ENCODE peak calls at places on chromosomes 11 and 22, in four cellular contexts. U is A549, Y is A673, N is tibial nerve. H is an unnamed sample.

GRCh38 chr22:41478891-41479521 is 10.1 kb downstream of the ACO2 start:
- DNase-seq in U (no peak), Y (no peak), N (peak; percentile 21), H (no peak)

GRCh38 chr11:1543606-1544263 is 28.3 kb downstream of the DUSP8 start:
- DNase-seq in U (no peak), Y (no peak), N (no peak), H (no peak)

GRCh38 chr22:46036558-46037408 is 59.8 kb upstream of the WNT7B start:
- DNase-seq in U (peak; percentile 69), Y (peak; percentile 43), N (no peak), H (peak; percentile 47)

GRCh38 chr22:21025266-21025665 is 7.1 kb downstream of the SLC7A4 start:
- DNase-seq in U (no peak), Y (no peak), N (no peak), H (no peak)

GRCh38 chr22:41290262-41291221 is 4.6 kb upstream of the RANGAP1 start:
- DNase-seq in U (peak; percentile 44), Y (peak; percentile 47), N (no peak), H (no peak)

GRCh38 chr11:68137833-68138232 is 16.6 kb upstream of the CHKA start:
- DNase-seq in U (no peak), Y (no peak), N (no peak), H (no peak)

GRCh38 chr11:3109921-3110706 is 52.9 kb upstream of the CARS1 start:
- DNase-seq in U (peak; percentile 36), Y (peak; percentile 44), N (peak; percentile 13), H (peak; percentile 16)

GRCh38 chr22:29689872-29690213 is 30.0 kb upstream of the CABP7 start:
- DNase-seq in U (peak; percentile 30), Y (peak; percentile 86), N (peak; percentile 40), H (peak; percentile 29)

GRCh38 chr11:16081756-16082531 is 274.4 kb downstream of the SOX6 start:
- DNase-seq in U (no peak), Y (no peak), N (no peak), H (no peak)

GRCh38 chr11:32231909-32232493 is 141.1 kb downstream of the RCN1 start:
- DNase-seq in U (peak; percentile 53), Y (peak; percentile 86), N (no peak), H (no peak)

GRCh38 chr11:132037961-132038360 is 667.5 kb downstream of the NTM start:
- DNase-seq in U (no peak), Y (no peak), N (no peak), H (no peak)

GRCh38 chr22:28774378-28774777 is 1.9 kb downstream of the CCDC117 start:
- DNase-seq in U (no peak), Y (no peak), N (no peak), H (no peak)

GRCh38 chr11:93489841-93490240 is 53.4 kb downstream of the SMCO4 start:
- DNase-seq in U (no peak), Y (no peak), N (no peak), H (no peak)

GRCh38 chr11:12411806-12412727 is 34.7 kb downstream of the PARVA start:
- DNase-seq in U (peak; percentile 74), Y (peak; percentile 89), N (peak; percentile 41), H (peak; percentile 75)

GRCh38 chr11:70661763-70662501 is 263.6 kb downstream of the CTTN start:
- DNase-seq in U (no peak), Y (no peak), N (no peak), H (no peak)

GRCh38 chr11:104003491-104003890 is 32.9 kb upstream of the DDI1 start:
- DNase-seq in U (no peak), Y (no peak), N (no peak), H (no peak)

GRCh38 chr11:22922672-22923071 is 62.4 kb upstream of the CCDC179 start:
- DNase-seq in U (no peak), Y (no peak), N (no peak), H (no peak)

GRCh38 chr11:27211370-27212127 is 151.5 kb downstream of the CCDC34 start:
- DNase-seq in U (no peak), Y (no peak), N (no peak), H (no peak)

GRCh38 chr11:62889484-62890437 is 9.1 kb downstream of the SLC3A2 start:
- DNase-seq in U (peak; percentile 71), Y (no peak), N (no peak), H (no peak)

GRCh38 chr22:17931400-17931825 is 92.9 kb downstream of the MICAL3 start:
- DNase-seq in U (no peak), Y (no peak), N (no peak), H (no peak)

GRCh38 chr11:46537121-46537520 is 56.7 kb downstream of the AMBRA1 start:
- DNase-seq in U (peak; percentile 29), Y (peak; percentile 73), N (no peak), H (no peak)

GRCh38 chr11:112270551-112271180 is 10.0 kb upstream of the PLET1 start:
- DNase-seq in U (no peak), Y (no peak), N (no peak), H (no peak)

GRCh38 chr11:127895776-127896175 is 691.6 kb downstream of the ETS1 start:
- DNase-seq in U (no peak), Y (no peak), N (no peak), H (no peak)

GRCh38 chr11:35227551-35228341 is 88.8 kb downstream of the CD44 start:
- DNase-seq in U (no peak), Y (peak; percentile 47), N (no peak), H (no peak)

GRCh38 chr11:19980388-19980787 is 179.9 kb downstream of the DBX1 start:
- DNase-seq in U (no peak), Y (no peak), N (no peak), H (no peak)

GRCh38 chr11:70742553-70743291 is 344.4 kb downstream of the CTTN start:
- DNase-seq in U (no peak), Y (peak; percentile 32), N (no peak), H (no peak)

GRCh38 chr11:46659908-46660307 is 40.5 kb downstream of the ARHGAP1 start:
- DNase-seq in U (no peak), Y (no peak), N (peak; percentile 61), H (no peak)

GRCh38 chr11:57348636-57349323 is 10.6 kb downstream of the P2RX3 start:
- DNase-seq in U (no peak), Y (no peak), N (no peak), H (no peak)

GRCh38 chr22:48496987-48497650 is 1330.6 kb downstream of the BRD1 start:
- DNase-seq in U (no peak), Y (no peak), N (no peak), H (no peak)

GRCh38 chr11:67282876-67283371 is 6.2 kb upstream of the ANKRD13D start:
- DNase-seq in U (no peak), Y (no peak), N (no peak), H (no peak)

GRCh38 chr11:9446230-9446629 is 14.6 kb upstream of the ZNF143 start:
- DNase-seq in U (no peak), Y (no peak), N (no peak), H (no peak)

GRCh38 chr11:4610258-4610935 is 2.4 kb upstream of the TRIM68 start:
- DNase-seq in U (no peak), Y (no peak), N (no peak), H (no peak)

GRCh38 chr11:101880208-101880607 is 34.6 kb upstream of the CEP126 start:
- DNase-seq in U (peak; percentile 81), Y (peak; percentile 72), N (no peak), H (no peak)

GRCh38 chr11:126147268-126148111 is 64.0 kb downstream of the RPUSD4 start:
- DNase-seq in U (peak; percentile 8), Y (no peak), N (no peak), H (no peak)

GRCh38 chr11:129457321-129457720 is 81.7 kb downstream of the BARX2 start:
- DNase-seq in U (no peak), Y (no peak), N (no peak), H (no peak)

GRCh38 chr11:47981667-47982404 is 1.5 kb downstream of the PTPRJ start:
- DNase-seq in U (peak; percentile 39), Y (no peak), N (no peak), H (no peak)

GRCh38 chr22:49826603-49827306 is 918 bp downstream of the BRD1 start:
- DNase-seq in U (no peak), Y (peak; percentile 39), N (no peak), H (peak; percentile 47)

GRCh38 chr11:113725883-113726405 is 19.8 kb upstream of the TMPRSS5 start:
- DNase-seq in U (no peak), Y (no peak), N (no peak), H (no peak)

GRCh38 chr11:113730887-113731726 is 25.0 kb upstream of the TMPRSS5 start:
- DNase-seq in U (peak; percentile 49), Y (peak; percentile 54), N (no peak), H (no peak)

GRCh38 chr11:113729456-113729855 is 23.3 kb upstream of the TMPRSS5 start:
- DNase-seq in U (no peak), Y (no peak), N (no peak), H (no peak)

GRCh38 chr11:113732092-113732491 is 26.0 kb upstream of the TMPRSS5 start:
- DNase-seq in U (no peak), Y (no peak), N (no peak), H (no peak)

GRCh38 chr11:113728814-113729213 is 22.7 kb upstream of the TMPRSS5 start:
- DNase-seq in U (no peak), Y (no peak), N (no peak), H (no peak)
- H3K4me1 ChIP-seq in U (no peaks in the 10 kb centered on the region), Y (no peaks in the 10 kb centered on the region), N (no peaks in the 10 kb centered on the region), H (no peaks in the 10 kb centered on the region)

DNA sequence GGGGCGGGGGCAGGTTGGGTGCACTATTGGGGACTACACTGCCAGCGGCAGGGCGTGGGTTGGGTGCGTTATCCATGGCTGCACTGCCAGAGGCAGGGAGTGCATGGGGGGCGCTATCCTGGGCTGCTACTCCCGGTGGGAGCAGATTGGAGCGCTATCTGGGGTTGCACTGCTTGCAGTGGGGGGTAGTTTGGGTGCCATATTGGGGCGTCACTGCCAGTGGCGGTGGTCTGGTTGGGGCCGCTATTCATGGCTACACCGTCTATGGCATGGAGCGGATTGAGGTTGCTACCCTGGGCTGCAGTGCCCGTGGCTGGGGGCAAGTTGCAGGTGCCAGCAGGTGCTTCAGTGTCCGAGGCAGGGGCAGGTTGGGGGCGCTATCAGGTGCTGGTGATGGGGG is 36.2 kb downstream of the C22orf42 start:
- DNase-seq in U (no peak), Y (no peak), N (no peak), H (no peak)
- H3K4me1 ChIP-seq in U (no peaks in the 10 kb centered on the region), Y (no peaks in the 10 kb centered on the region), N (no peaks in the 10 kb centered on the region), H (no peaks in the 10 kb centered on the region)

GRCh38 chr22:33521879-33522665 is 398.2 kb downstream of the LARGE1 start:
- DNase-seq in U (no peak), Y (no peak), N (no peak), H (no peak)
- H3K4me1 ChIP-seq in U (peaks cover 31% of the 10 kb centered on the region), Y (no peaks in the 10 kb centered on the region), N (no peaks in the 10 kb centered on the region), H (no peaks in the 10 kb centered on the region)

DNA sequence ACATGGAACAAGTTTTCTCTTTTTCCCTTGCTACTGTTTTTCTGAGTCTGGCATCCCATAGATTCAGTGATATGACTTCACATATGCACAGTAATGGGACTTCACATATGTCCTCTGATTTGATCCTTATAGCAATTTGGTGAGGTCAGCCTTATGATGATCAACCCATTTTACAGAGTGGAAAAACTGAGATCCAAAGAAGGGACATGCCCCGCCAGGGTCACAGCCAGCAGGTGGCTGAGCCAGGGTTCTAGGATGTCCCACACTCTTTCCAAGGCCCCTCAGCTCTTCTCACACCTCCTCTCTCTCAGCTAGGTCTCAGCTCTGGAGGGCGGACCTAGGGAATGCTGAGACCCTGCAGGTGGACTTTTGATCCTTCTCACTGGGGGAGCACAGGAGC is 44.3 kb upstream of the CD82 start:
- DNase-seq in U (no peak), Y (no peak), N (no peak), H (no peak)
- H3K4me1 ChIP-seq in U (no peaks in the 10 kb centered on the region), Y (peaks cover 6% of the 10 kb centered on the region), N (no peaks in the 10 kb centered on the region), H (no peaks in the 10 kb centered on the region)

GRCh38 chr22:22930222-22930497 is 42.5 kb downstream of the IGLL5 start:
- DNase-seq in U (no peak), Y (no peak), N (no peak), H (no peak)
- H3K4me1 ChIP-seq in U (no peaks in the 10 kb centered on the region), Y (no peaks in the 10 kb centered on the region), N (no peaks in the 10 kb centered on the region), H (no peaks in the 10 kb centered on the region)

H was measured in uterus.